ENCODE peak calls at places on chromosomes 1 and 21, in four cellular contexts. F is CD4-positive, alpha-beta T cell; N is RWPE1; O is progenitor cell of endocrine pancreas. C is an unnamed sample.

GRCh38 chr1:1371741-1372711 is 3.0 kb downstream of the AURKAIP1 start:
- DNase-seq in F (peak), O (peak), N (no peak), C (peak)

GRCh38 chr1:175191654-175192053 is 922 bp downstream of the KIAA0040 start:
- DNase-seq in N (no peak), F (no peak), O (no peak), C (no peak)

GRCh38 chr1:215111916-215112315 is 29.4 kb downstream of the KCNK2 start:
- DNase-seq in O (no peak), F (no peak), N (no peak), C (no peak)

GRCh38 chr1:46516140-46516539 is 26.5 kb downstream of the DMBX1 start:
- DNase-seq in N (no peak), O (no peak), F (no peak), C (no peak)

GRCh38 chr1:3729594-3730555 is 22.4 kb upstream of the CCDC27 start:
- DNase-seq in N (no peak), O (no peak), F (no peak), C (no peak)

GRCh38 chr1:11441211-11441952 is 37.6 kb upstream of the DISP3 start:
- DNase-seq in O (no peak), N (no peak), F (no peak), C (no peak)

GRCh38 chr1:17097125-17097524 is 22.1 kb downstream of the PADI2 start:
- DNase-seq in N (no peak), F (no peak), O (no peak), C (no peak)

GRCh38 chr1:216710598-216711333 is 12.5 kb downstream of the ESRRG start:
- DNase-seq in N (no peak), O (no peak), F (no peak), C (no peak)

GRCh38 chr1:9835758-9836631 is 12.2 kb upstream of the CLSTN1 start:
- DNase-seq in F (no peak), N (peak), O (no peak), C (no peak)

GRCh38 chr1:47178665-47179022 is 11.2 kb downstream of the PDZK1IP1 start:
- DNase-seq in N (no peak), O (no peak), F (no peak), C (no peak)

GRCh38 chr1:245031041-245031440 is 123.7 kb upstream of the KIF26B start:
- DNase-seq in O (no peak), N (no peak), F (no peak), C (no peak)

GRCh38 chr1:165344198-165344597 is 12.3 kb downstream of the LMX1A start:
- DNase-seq in O (no peak), F (no peak), N (no peak), C (no peak)

GRCh38 chr1:46098043-46098712 is 34.3 kb downstream of the PIK3R3 start:
- DNase-seq in N (no peak), O (no peak), F (no peak), C (no peak)

GRCh38 chr1:2489615-2490014 is 13.5 kb downstream of the PLCH2 start:
- DNase-seq in N (no peak), F (no peak), O (no peak), C (no peak)

GRCh38 chr1:222950892-222951291 is 136.1 kb downstream of the DISP1 start:
- DNase-seq in N (peak), F (no peak), O (no peak), C (no peak)

GRCh38 chr21:35257413-35257812 is 208.3 kb upstream of the RUNX1 start:
- DNase-seq in F (no peak), N (peak), O (no peak), C (no peak)

GRCh38 chr1:81756872-81757271 is 43.9 kb upstream of the ADGRL2 start:
- DNase-seq in O (no peak), N (no peak), F (no peak), C (no peak)

GRCh38 chr1:169044296-169044695 is 62.2 kb upstream of the ATP1B1 start:
- DNase-seq in N (no peak), F (peak), O (no peak), C (no peak)

GRCh38 chr1:235783148-235783776 is 83.4 kb downstream of the LYST start:
- DNase-seq in O (no peak), N (peak), F (no peak), C (no peak)

GRCh38 chr1:55741516-55741915 is 526.4 kb upstream of the USP24 start:
- DNase-seq in F (no peak), O (no peak), N (no peak), C (no peak)

GRCh38 chr1:159746676-159747075 is 32.3 kb upstream of the CRP start:
- DNase-seq in O (no peak), N (no peak), F (no peak), C (no peak)

GRCh38 chr1:21378705-21379494 is 61.0 kb upstream of the NBPF3 start:
- DNase-seq in F (no peak), N (no peak), O (no peak), C (no peak)

GRCh38 chr1:15727866-15728534 is 8.1 kb upstream of the SLC25A34 start:
- DNase-seq in N (no peak), O (no peak), F (no peak), C (no peak)

GRCh38 chr1:113320272-113320671 is 70.0 kb upstream of the MAGI3 start:
- DNase-seq in N (peak), O (no peak), F (no peak), C (no peak)

GRCh38 chr1:229165327-229165726 is 105.6 kb upstream of the RAB4A start:
- DNase-seq in O (no peak), N (no peak), F (no peak), C (no peak)

GRCh38 chr1:87744056-87744455 is 415.4 kb downstream of the LMO4 start:
- DNase-seq in N (no peak), O (no peak), F (no peak), C (no peak)

GRCh38 chr1:54485417-54485816 is 62.6 kb upstream of the ACOT11 start:
- DNase-seq in N (peak), F (no peak), O (no peak), C (no peak)

GRCh38 chr1:112927462-112927971 is 28.5 kb downstream of the SLC16A1 start:
- DNase-seq in O (no peak), F (no peak), N (no peak), C (no peak)

GRCh38 chr1:190754769-190755168 is 277.1 kb upstream of the BRINP3 start:
- DNase-seq in F (no peak), N (peak), O (no peak), C (no peak)

GRCh38 chr1:11673089-11673769 is 7.7 kb downstream of the MAD2L2 start:
- DNase-seq in O (no peak), F (no peak), N (no peak), C (no peak)

GRCh38 chr21:44379991-44380865 is 26.8 kb downstream of the TRPM2 start:
- DNase-seq in N (no peak), F (no peak), O (no peak), C (no peak)

GRCh38 chr21:33655591-33656221 is 13.4 kb downstream of the ITSN1 start:
- DNase-seq in F (no peak), N (peak), O (no peak), C (no peak)

GRCh38 chr1:165869343-165869742 is 41.9 kb downstream of the UCK2 start:
- DNase-seq in O (no peak), F (no peak), N (no peak), C (no peak)

GRCh38 chr1:89525169-89525855 is 683 bp downstream of the LRRC8B start:
- DNase-seq in F (peak), N (no peak), O (peak), C (peak)

GRCh38 chr1:58363639-58364038 is 182.9 kb downstream of the OMA1 start:
- DNase-seq in N (no peak), F (no peak), O (no peak), C (no peak)
- TF ChIP-seq CTCF in N (no peak), F (no peak), O (no peak), C (no peak)

DNA sequence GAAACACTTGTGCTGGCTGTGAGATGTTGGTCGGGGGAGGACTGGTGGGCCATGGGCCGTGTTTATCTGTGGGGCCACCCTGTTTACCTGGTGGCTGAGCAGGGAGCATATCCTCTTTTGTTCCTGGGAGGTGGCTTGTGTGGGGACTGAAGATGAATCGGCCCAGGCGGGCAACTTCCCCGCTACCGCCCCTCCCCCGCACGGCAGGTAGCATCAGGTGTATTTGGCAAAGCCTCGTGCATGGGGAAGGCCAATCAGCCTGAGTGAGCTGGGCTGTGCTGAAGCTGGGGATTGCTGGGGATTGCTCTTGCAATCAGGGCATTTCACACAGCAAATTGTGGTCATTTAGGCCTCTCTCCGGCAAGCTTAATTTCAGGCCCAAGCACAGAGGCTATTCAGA is 197.6 kb upstream of the POU3F1 start:
- DNase-seq in O (no peak), N (no peak), F (no peak), C (no peak)
- TF ChIP-seq CTCF in O (no peak), N (no peak), F (no peak), C (no peak)

DNA sequence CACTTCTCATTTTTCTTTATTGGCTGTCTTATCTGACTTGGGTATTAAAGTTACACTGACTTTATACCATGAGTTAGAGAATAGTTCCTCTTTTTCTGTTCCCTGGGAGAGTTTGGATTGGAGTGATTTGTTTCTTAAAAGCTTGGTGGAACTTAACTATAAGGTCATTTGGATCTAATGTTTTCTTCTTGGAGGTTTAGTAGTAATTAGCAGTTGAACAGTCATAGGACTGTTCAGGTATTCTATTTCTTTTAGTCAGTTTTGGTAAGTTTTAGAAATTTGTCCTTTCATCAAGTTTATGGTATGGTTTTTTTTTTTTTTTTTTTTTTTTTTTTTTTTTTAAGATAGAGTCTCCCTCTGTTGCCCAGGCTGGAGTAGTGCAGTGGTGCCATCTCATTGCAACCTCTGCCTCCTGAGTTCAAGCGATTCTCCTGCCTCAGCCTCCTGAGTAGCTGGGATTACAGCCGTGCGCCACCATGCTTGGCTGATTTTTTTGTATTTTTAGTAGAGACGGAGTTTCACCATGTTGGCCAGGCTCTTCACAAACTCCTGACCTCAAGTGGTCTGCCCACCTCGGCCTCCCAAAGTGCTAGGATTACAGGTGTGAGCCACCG is 6.3 kb downstream of the TTC3 start:
- DNase-seq in O (no peak), F (no peak), N (no peak), C (no peak)
- TF ChIP-seq CTCF in O (no peak), F (peak), N (no peak), C (no peak)

GRCh38 chr1:83766182-83766825 is 232.6 kb downstream of the TTLL7 start:
- DNase-seq in O (no peak), N (no peak), F (no peak), C (no peak)
- TF ChIP-seq CTCF in O (no peak), N (no peak), F (no peak), C (no peak)

GRCh38 chr1:5287178-5288155 is 633.1 kb downstream of the AJAP1 start:
- DNase-seq in O (no peak), N (no peak), F (no peak), C (no peak)

GRCh38 chr1:5286244-5286643 is 631.8 kb downstream of the AJAP1 start:
- DNase-seq in F (no peak), N (no peak), O (no peak), C (no peak)
- TF ChIP-seq CTCF in F (peak), N (no peak), O (no peak), C (no peak)

GRCh38 chr1:179877586-179878265 is at the start of gene TOR1AIP2:
- DNase-seq in O (peak), F (peak), N (peak), C (peak)
- TF ChIP-seq CTCF in O (no peak), F (no peak), N (no peak), C (no peak)

GRCh38 chr1:99738858-99739465 is 27.5 kb downstream of the FRRS1 start:
- DNase-seq in F (no peak), O (no peak), N (no peak), C (no peak)
- TF ChIP-seq CTCF in F (no peak), O (no peak), N (no peak), C (no peak)

GRCh38 chr1:41868241-41868953 is 50.3 kb downstream of the HIVEP3 start:
- DNase-seq in N (no peak), O (no peak), F (no peak), C (no peak)
- TF ChIP-seq CTCF in N (no peak), O (no peak), F (no peak), C (no peak)

GRCh38 chr1:171739646-171740045 is 2.2 kb downstream of the VAMP4 start:
- DNase-seq in O (no peak), F (no peak), N (no peak), C (no peak)

GRCh38 chr1:171740356-171740863 is 1.5 kb downstream of the VAMP4 start:
- DNase-seq in N (no peak), O (no peak), F (no peak), C (no peak)

GRCh38 chr1:171741872-171742576 is at the start of gene VAMP4:
- DNase-seq in N (peak), O (peak), F (peak), C (peak)

GRCh38 chr1:171742577-171742922 is 685 bp upstream of the VAMP4 start:
- DNase-seq in N (peak), F (no peak), O (no peak), C (no peak)

GRCh38 chr1:171740987-171741871 is 636 bp downstream of the VAMP4 start:
- DNase-seq in O (no peak), F (peak), N (peak), C (no peak)
- TF ChIP-seq CTCF in O (peak), F (peak), N (no peak), C (no peak)

DNA sequence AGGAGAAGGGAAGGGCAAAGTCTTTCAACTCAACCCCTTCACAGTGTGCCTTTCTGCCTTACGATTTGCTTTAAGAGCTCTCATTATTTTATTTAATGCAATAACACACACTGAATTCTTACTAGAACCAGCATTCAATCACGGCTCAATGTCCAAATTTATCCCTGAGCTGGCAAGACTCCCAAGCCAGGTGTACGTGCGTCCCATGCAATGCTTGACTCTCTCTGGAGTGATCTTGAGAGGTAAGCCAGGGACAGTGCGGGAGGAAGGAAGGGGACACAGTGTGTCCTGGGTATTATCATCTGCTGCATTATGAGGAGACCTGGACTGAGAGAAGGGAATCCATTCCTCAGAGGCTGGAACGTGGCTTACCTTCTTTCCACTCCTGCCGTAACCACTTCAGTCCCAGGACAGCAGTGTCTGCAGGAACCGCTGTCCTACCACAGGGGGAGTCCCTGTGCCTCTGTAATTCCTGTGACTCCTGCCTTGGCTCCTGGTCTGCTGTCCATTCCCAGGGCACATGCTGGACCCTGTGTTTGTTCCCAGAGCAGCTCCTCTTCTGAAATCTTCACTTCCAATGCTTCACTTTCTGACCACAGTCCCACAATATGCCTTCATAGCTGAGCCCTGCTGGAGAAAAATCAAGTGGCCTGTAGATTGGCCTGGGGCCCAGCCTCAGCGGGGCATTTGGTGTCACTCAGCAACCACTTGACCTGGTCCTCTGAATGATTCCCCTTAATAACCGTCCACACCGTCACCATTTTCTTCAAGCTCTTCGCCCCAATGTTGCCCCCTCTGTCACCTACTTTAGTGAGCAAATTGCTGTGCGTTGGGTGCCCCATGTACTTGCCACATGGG is 28.6 kb upstream of the STUM start:
- DNase-seq in F (no peak), N (no peak), O (no peak), C (no peak)
- TF ChIP-seq CTCF in F (no peak), N (no peak), O (peak), C (no peak)

C was measured in activated B cell treated with CpG ODN at 0.5 μM for 24 hours.